ENCODE peak calls at places on chromosomes 4 and X, in four cellular contexts. B, E, S and G are unnamed samples.

GRCh38 chr4:56613101-56613862 is 67.8 kb downstream of the HOPX start:
- DNase-seq in B (no peak), E (no peak), S (no peak), G (no peak)

GRCh38 chr4:145580906-145581305 is 38.3 kb upstream of the MMAA start:
- DNase-seq in B (no peak), E (no peak), S (no peak), G (no peak)

GRCh38 chr4:80097395-80098177 is 24.6 kb upstream of the ANTXR2 start:
- DNase-seq in B (no peak), E (no peak), S (no peak), G (no peak)

GRCh38 chr4:126799971-126800722 is 832.6 kb upstream of the INTU start:
- DNase-seq in B (no peak), E (no peak), S (no peak), G (no peak)

GRCh38 chr4:66489783-66490452 is 819.6 kb upstream of the EPHA5 start:
- DNase-seq in B (no peak), E (no peak), S (no peak), G (no peak)

GRCh38 chrX:97155809-97156208 is 272.1 kb downstream of the RPA4 start:
- DNase-seq in B (no peak), E (no peak), S (no peak), G (no peak)

GRCh38 chrX:143017272-143017671 is 8.5 kb upstream of the SPANXN4 start:
- DNase-seq in B (no peak), E (no peak), S (no peak), G (no peak)

GRCh38 chr4:184762100-184762499 is 28.2 kb upstream of the CENPU start:
- DNase-seq in B (peak; percentile 50), E (no peak), S (no peak), G (no peak)

GRCh38 chr4:102819588-102820365 is 7.6 kb downstream of the UBE2D3 start:
- DNase-seq in B (no peak), E (no peak), S (no peak), G (no peak)

GRCh38 chrX:148537556-148538182 is 37.3 kb downstream of the AFF2 start:
- DNase-seq in B (no peak), E (no peak), S (no peak), G (no peak)

GRCh38 chr4:41257257-41257900 is 651 bp downstream of the UCHL1 start:
- DNase-seq in B (no peak), E (peak; percentile 30), S (peak; percentile 73), G (peak; percentile 55)

GRCh38 chr4:130023088-130023487 is 927.1 kb downstream of the C4orf33 start:
- DNase-seq in B (no peak), E (no peak), S (no peak), G (no peak)

GRCh38 chr4:29009908-29010307 is 1710.3 kb upstream of the PCDH7 start:
- DNase-seq in B (no peak), E (no peak), S (no peak), G (peak; percentile 10)

GRCh38 chrX:134604701-134605271 is 53.5 kb downstream of the PLAC1 start:
- DNase-seq in B (no peak), E (no peak), S (no peak), G (no peak)

GRCh38 chr4:13599159-13599558 is 28.4 kb downstream of the BOD1L1 start:
- DNase-seq in B (no peak), E (no peak), S (peak; percentile 62), G (peak; percentile 45)

GRCh38 chr4:56468097-56468422 is 643 bp downstream of the SRP72 start:
- DNase-seq in B (peak; percentile 13), E (peak; percentile 55), S (no peak), G (peak; percentile 15)

GRCh38 chrX:68698955-68699354 is 51.5 kb downstream of the STARD8 start:
- DNase-seq in B (no peak), E (no peak), S (no peak), G (no peak)

GRCh38 chrX:41956027-41956426 is 32.7 kb upstream of the CASK start:
- DNase-seq in B (no peak), E (no peak), S (no peak), G (no peak)

GRCh38 chr4:99754756-99755155 is 61.9 kb upstream of the DAPP1 start:
- DNase-seq in B (no peak), E (no peak), S (no peak), G (no peak)

GRCh38 chr4:92872604-92873003 is 568.8 kb downstream of the GRID2 start:
- DNase-seq in B (no peak), E (no peak), S (no peak), G (no peak)

GRCh38 chr4:79599691-79600090 is 191.7 kb upstream of the GK2 start:
- DNase-seq in B (no peak), E (no peak), S (no peak), G (no peak)

GRCh38 chr4:15232725-15233597 is 194.9 kb upstream of the C1QTNF7 start:
- DNase-seq in B (no peak), E (no peak), S (no peak), G (no peak)

GRCh38 chrX:13120017-13120416 is 75.6 kb upstream of the FAM9C start:
- DNase-seq in B (no peak), E (no peak), S (no peak), G (no peak)

GRCh38 chr4:6271701-6272465 is 2.2 kb downstream of the WFS1 start:
- DNase-seq in B (no peak), E (no peak), S (no peak), G (no peak)

GRCh38 chr4:113383111-113383785 is 333.8 kb downstream of the ANK2 start:
- DNase-seq in B (no peak), E (no peak), S (no peak), G (no peak)

GRCh38 chr4:25457053-25457715 is 80.1 kb downstream of the ANAPC4 start:
- DNase-seq in B (no peak), E (no peak), S (no peak), G (no peak)

GRCh38 chr4:57154191-57154590 is 44.0 kb upstream of the IGFBP7 start:
- DNase-seq in B (no peak), E (no peak), S (no peak), G (no peak)

GRCh38 chrX:36930491-36930890 is 77.7 kb upstream of the FAM47C start:
- DNase-seq in B (no peak), E (no peak), S (no peak), G (no peak)

GRCh38 chrX:154979671-154980070 is 42.9 kb downstream of the F8 start:
- DNase-seq in B (no peak), E (no peak), S (no peak), G (no peak)

GRCh38 chr4:113476800-113477199 is 284.7 kb downstream of the CAMK2D start:
- DNase-seq in B (no peak), E (no peak), S (no peak), G (no peak)

GRCh38 chr4:8702516-8703400 is 110.2 kb downstream of the CPZ start:
- DNase-seq in B (no peak), E (no peak), S (peak; percentile 40), G (peak; percentile 8)

GRCh38 chr4:119025440-119025839 is 110.2 kb upstream of the MYOZ2 start:
- DNase-seq in B (no peak), E (no peak), S (no peak), G (no peak)

GRCh38 chr4:75895744-75896314 is 6.4 kb downstream of the PPEF2 start:
- DNase-seq in B (no peak), E (peak; percentile 58), S (no peak), G (no peak)

GRCh38 chrX:2501246-2502102 is 698 bp upstream of the DHRSX start:
- DNase-seq in B (no peak), E (no peak), S (peak; percentile 44), G (no peak)

GRCh38 chrX:34053931-34054330 is 78.2 kb downstream of the FAM47A start:
- DNase-seq in B (no peak), E (no peak), S (peak; percentile 39), G (no peak)

GRCh38 chr4:109916003-109916399 is 3.3 kb downstream of the EGF start:
- DNase-seq in B (no peak), E (no peak), S (no peak), G (no peak)

GRCh38 chrX:9164535-9165425 is 130.9 kb upstream of the FAM9B start:
- DNase-seq in B (no peak), E (no peak), S (no peak), G (no peak)

GRCh38 chr4:125387770-125388169 is 73.0 kb downstream of the FAT4 start:
- DNase-seq in B (no peak), E (no peak), S (no peak), G (no peak)

GRCh38 chr4:125389713-125390112 is 75.0 kb downstream of the FAT4 start:
- DNase-seq in B (no peak), E (no peak), S (no peak), G (no peak)

GRCh38 chr4:125390727-125391126 is 76.0 kb downstream of the FAT4 start:
- DNase-seq in B (no peak), E (no peak), S (no peak), G (no peak)

GRCh38 chr4:125390126-125390525 is 75.4 kb downstream of the FAT4 start:
- DNase-seq in B (no peak), E (no peak), S (no peak), G (no peak)

GRCh38 chr4:125388653-125389052 is 73.9 kb downstream of the FAT4 start:
- DNase-seq in B (no peak), E (no peak), S (no peak), G (no peak)
- TF ChIP-seq SP1 in B (no peak), E (no peak), S (no peak), G (no peak)

DNA sequence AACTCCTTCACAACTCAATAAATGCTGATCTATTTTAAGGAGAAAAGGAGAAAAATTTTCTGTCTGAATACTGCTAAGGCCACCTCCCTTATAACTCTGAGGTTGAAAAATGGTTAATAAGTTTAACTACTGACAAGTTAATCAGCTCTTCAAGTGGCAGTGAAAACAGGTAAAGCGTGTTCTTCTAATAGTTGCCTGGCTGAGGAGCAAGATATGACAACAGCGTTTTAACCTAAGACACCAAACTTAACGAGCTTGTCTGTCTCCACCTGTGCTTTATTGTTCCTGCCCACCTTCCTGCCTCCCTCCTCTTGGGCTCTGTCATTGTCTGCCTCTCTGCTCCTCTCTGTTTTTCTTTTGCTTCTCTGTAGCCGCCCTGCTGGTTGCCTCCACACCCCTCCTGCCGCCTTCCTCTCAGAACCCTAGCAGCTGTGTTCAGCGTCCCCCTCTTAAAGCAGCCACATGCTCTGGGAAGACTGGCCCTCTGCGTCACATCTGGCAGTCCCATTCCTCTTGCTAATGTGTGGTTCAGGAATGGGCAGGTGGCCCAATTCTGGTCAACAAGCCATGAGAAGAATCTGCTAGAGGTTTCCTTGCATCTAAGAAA is 4.3 kb upstream of the TSPAN5 start:
- DNase-seq in B (no peak), E (no peak), S (peak; percentile 64), G (peak; percentile 57)
- TF ChIP-seq SP1 in B (no peak), E (no peak), S (no peak), G (peak; percentile 17)

GRCh38 chrX:39491548-39492297 is 606.0 kb downstream of the BCOR start:
- DNase-seq in B (peak; percentile 58), E (no peak), S (no peak), G (no peak)
- TF ChIP-seq SP1 in B (no peak), E (no peak), S (no peak), G (no peak)

GRCh38 chr4:84050014-84050413 is 449.1 kb downstream of the NKX6-1 start:
- DNase-seq in B (no peak), E (no peak), S (no peak), G (peak; percentile 14)
- TF ChIP-seq SP1 in B (no peak), E (no peak), S (no peak), G (no peak)